ENCODE peak calls at places on chromosomes 7 and 10, in seven cellular contexts. D is NCI-H748 treated with DMSO at 0.1 percent for 48 hours, W is sciatic nerve, C is mucosa of descending colon, X is colonic mucosa, S is naive B cell, E is cardiac septum. V is an unnamed sample.

GRCh38 chr10:117762819-117763172 is 220.2 kb downstream of the EMX2 start:
- DNase-seq in W (no peak), S (no peak), E (no peak), C (no peak), D (no peak), X (no peak), V (no peak)

GRCh38 chr10:44966129-44966815 is 6.7 kb downstream of the RASSF4 start:
- DNase-seq in D (no peak), X (peak), S (no peak), C (no peak), W (no peak), E (no peak), V (peak)

GRCh38 chr10:77973276-77973675 is 46.7 kb upstream of the DLG5 start:
- DNase-seq in X (no peak), E (no peak), C (no peak), S (no peak), W (no peak), D (no peak), V (no peak)

GRCh38 chr7:151520419-151521229 is 929 bp upstream of the RHEB start:
- DNase-seq in C (peak), X (peak), S (peak), D (peak), E (peak), W (peak), V (peak)

GRCh38 chr7:129468087-129468486 is 33.9 kb downstream of the STRIP2 start:
- DNase-seq in E (no peak), C (no peak), D (no peak), X (no peak), W (no peak), S (no peak), V (no peak)

GRCh38 chr7:8147004-8147403 is 115.0 kb downstream of the ICA1 start:
- DNase-seq in E (no peak), S (no peak), W (no peak), C (no peak), D (peak), X (no peak), V (no peak)

GRCh38 chr7:102069913-102070629 is 216.6 kb upstream of the SH2B2 start:
- DNase-seq in C (no peak), S (no peak), X (no peak), W (no peak), D (peak), E (peak), V (no peak)

GRCh38 chr10:63227207-63227895 is 94.2 kb downstream of the NRBF2 start:
- DNase-seq in E (no peak), X (no peak), W (no peak), S (no peak), C (no peak), D (no peak), V (peak)

GRCh38 chr10:58894929-58895328 is 281.5 kb upstream of the PHYHIPL start:
- DNase-seq in W (no peak), D (no peak), C (no peak), X (no peak), E (no peak), S (no peak), V (no peak)

GRCh38 chr7:106420741-106421140 is 136.0 kb upstream of the NAMPT start:
- DNase-seq in S (no peak), D (no peak), W (no peak), X (no peak), C (no peak), E (no peak), V (no peak)

GRCh38 chr7:155471728-155472127 is 13.8 kb downstream of the EN2 start:
- DNase-seq in X (no peak), E (no peak), D (no peak), W (no peak), C (no peak), S (no peak), V (peak)

GRCh38 chr7:66167773-66168367 is 37.3 kb upstream of the TPST1 start:
- DNase-seq in C (no peak), X (no peak), D (peak), W (no peak), S (no peak), E (no peak), V (no peak)

GRCh38 chr10:69439350-69439739 is 11.9 kb upstream of the TSPAN15 start:
- DNase-seq in E (no peak), C (peak), D (no peak), W (no peak), S (no peak), X (peak), V (no peak)

GRCh38 chr10:89279449-89279869 is 22.4 kb upstream of the IFIT2 start:
- DNase-seq in X (no peak), D (no peak), S (no peak), W (no peak), C (no peak), E (no peak), V (no peak)

GRCh38 chr7:105352018-105352612 is 36.6 kb downstream of the SRPK2 start:
- DNase-seq in E (peak), S (peak), W (peak), X (peak), C (peak), D (no peak), V (peak)

GRCh38 chr10:4459531-4459930 is 366.5 kb upstream of the AKR1E2 start:
- DNase-seq in S (no peak), W (no peak), C (no peak), X (no peak), D (no peak), E (no peak), V (no peak)

GRCh38 chr10:34815174-34816066 is at the start of gene PARD3:
- DNase-seq in X (peak), C (peak), E (peak), D (peak), S (no peak), W (peak), V (peak)

GRCh38 chr10:74078037-74078436 is 72.6 kb downstream of the AP3M1 start:
- DNase-seq in W (no peak), C (no peak), X (no peak), E (no peak), S (no peak), D (no peak), V (peak)

GRCh38 chr10:104340099-104340594 is 1.9 kb upstream of the ITPRIP start:
- DNase-seq in S (no peak), D (no peak), W (no peak), X (peak), C (no peak), E (peak), V (no peak)

GRCh38 chr10:73625004-73625883 is 16.0 kb downstream of the MYOZ1 start:
- DNase-seq in D (no peak), X (peak), W (no peak), E (no peak), S (no peak), C (no peak), V (no peak)

GRCh38 chr10:113961261-113961938 is 82.3 kb upstream of the ADRB1 start:
- DNase-seq in S (peak), C (no peak), D (no peak), W (no peak), E (no peak), X (peak), V (peak)

GRCh38 chr7:14902589-14902963 is at the start of gene DGKB:
- DNase-seq in C (no peak), E (no peak), S (no peak), W (no peak), X (no peak), D (peak), V (no peak)